ENCODE peak calls at places on chromosomes 13 and 19, in nine cellular contexts. N, Y, E, B, Q, G, M, U and J are unnamed samples.

GRCh38 chr19:18062043-18062442 is 24.7 kb downstream of the IL12RB1 start:
- DNase-seq in B (no peak), G (no peak), Q (peak; percentile 13), U (no peak), M (no peak), Y (no peak), E (no peak), N (no peak), J (no peak)

GRCh38 chr13:92044351-92044750 is 645.9 kb downstream of the GPC5 start:
- DNase-seq in N (no peak), G (no peak), E (no peak), B (no peak), Q (no peak), M (no peak), Y (no peak), U (no peak), J (no peak)

GRCh38 chr19:18425515-18426415 is 6.6 kb downstream of the SSBP4 start:
- DNase-seq in G (no peak), U (no peak), E (no peak), B (no peak), Q (no peak), M (no peak), N (no peak), Y (no peak), J (peak; percentile 17)

GRCh38 chr19:17058236-17058635 is 17.0 kb downstream of the HAUS8 start:
- DNase-seq in M (no peak), G (no peak), E (no peak), U (no peak), N (no peak), B (no peak), Q (peak; percentile 16), Y (no peak), J (no peak)

GRCh38 chr19:49343127-49343526 is 7.9 kb downstream of the CD37 start:
- DNase-seq in U (no peak), Q (no peak), Y (no peak), N (no peak), G (no peak), B (no peak), E (no peak), M (no peak), J (no peak)

GRCh38 chr19:38670921-38671398 is 23.5 kb downstream of the ACTN4 start:
- DNase-seq in B (no peak), M (no peak), G (no peak), Q (no peak), E (no peak), N (no peak), U (peak; percentile 70), Y (no peak), J (no peak)

GRCh38 chr19:17611462-17612244 is 56.2 kb downstream of the COLGALT1 start:
- DNase-seq in M (no peak), Q (no peak), E (no peak), B (no peak), U (no peak), Y (no peak), N (peak; percentile 74), G (no peak), J (no peak)

GRCh38 chr19:19276386-19276785 is 3.3 kb upstream of the TM6SF2 start:
- DNase-seq in E (no peak), B (no peak), Q (no peak), U (peak; percentile 64), N (no peak), G (no peak), Y (no peak), M (no peak), J (no peak)

GRCh38 chr19:30968210-30968609 is 381.0 kb downstream of the TSHZ3 start:
- DNase-seq in N (peak; percentile 1), B (no peak), Q (no peak), Y (no peak), M (no peak), E (no peak), U (no peak), G (no peak), J (no peak)